ENCODE peak calls at places on chromosome 1, in ten cellular contexts. C is AG04450; X is prostate gland; F is body of pancreas; M is pancreas; T is effector memory CD4-positive, alpha-beta T cell; E is naive thymus-derived CD4-positive, alpha-beta T cell; Z is RWPE1; Q is OCI-LY7; R is right cardiac atrium. K is an unnamed sample.

GRCh38 chr1:1085911-1086841 is 12.1 kb upstream of the RNF223 start:
- DNase-seq in C (no peak), X (no peak), F (no peak), M (peak), T (no peak), E (no peak), Z (no peak), Q (no peak), R (peak), K (no peak)

GRCh38 chr1:210117198-210117597 is 115.4 kb upstream of the SERTAD4 start:
- DNase-seq in C (no peak), X (no peak), F (no peak), M (no peak), T (no peak), E (no peak), Z (no peak), Q (no peak), R (no peak), K (no peak)

GRCh38 chr1:13828454-13829151 is 128.6 kb downstream of the PRDM2 start:
- DNase-seq in C (no peak), X (no peak), F (peak), M (peak), T (no peak), E (no peak), Z (peak), Q (peak), R (no peak), K (no peak)

GRCh38 chr1:82567308-82567707 is 766.6 kb downstream of the ADGRL2 start:
- DNase-seq in C (no peak), X (no peak), F (no peak), M (no peak), T (no peak), E (no peak), Z (no peak), Q (no peak), R (no peak), K (no peak)

GRCh38 chr1:60055336-60055735 is 18.2 kb downstream of the C1orf87 start:
- DNase-seq in C (no peak), X (no peak), F (no peak), M (no peak), T (no peak), E (no peak), Z (no peak), Q (no peak), R (no peak), K (peak)

GRCh38 chr1:212554401-212554800 is 54.2 kb upstream of the ATF3 start:
- DNase-seq in C (no peak), X (no peak), F (no peak), M (no peak), T (no peak), E (no peak), Z (no peak), Q (no peak), R (no peak), K (no peak)

GRCh38 chr1:86507935-86508582 is 38.8 kb upstream of the CLCA4 start:
- DNase-seq in C (peak), X (no peak), F (no peak), M (no peak), T (no peak), E (peak), Z (no peak), Q (peak), R (no peak), K (no peak)

GRCh38 chr1:195721210-195721971 is 886.8 kb downstream of the KCNT2 start:
- DNase-seq in C (no peak), X (no peak), F (no peak), M (no peak), T (no peak), E (no peak), Z (no peak), Q (no peak), R (no peak), K (peak)

GRCh38 chr1:113677250-113678158 is 81.8 kb downstream of the PHTF1 start:
- DNase-seq in C (peak), X (no peak), F (peak), M (no peak), T (no peak), E (peak), Z (peak), Q (peak), R (no peak), K (no peak)

GRCh38 chr1:29761159-29761928 is 525.0 kb downstream of the PTPRU start:
- DNase-seq in C (no peak), X (no peak), F (no peak), M (no peak), T (no peak), E (no peak), Z (no peak), Q (no peak), R (no peak), K (no peak)

GRCh38 chr1:182337736-182338571 is 53.6 kb downstream of the GLUL start:
- DNase-seq in C (no peak), X (no peak), F (peak), M (no peak), T (no peak), E (no peak), Z (no peak), Q (no peak), R (no peak), K (no peak)

GRCh38 chr1:118973032-118973431 is 15.1 kb downstream of the TBX15 start:
- DNase-seq in C (no peak), X (no peak), F (no peak), M (no peak), T (no peak), E (no peak), Z (no peak), Q (no peak), R (no peak), K (no peak)

GRCh38 chr1:107315652-107316051 is 174.8 kb downstream of the NTNG1 start:
- DNase-seq in C (no peak), X (no peak), F (no peak), M (no peak), T (no peak), E (no peak), Z (no peak), Q (no peak), R (no peak), K (no peak)

GRCh38 chr1:3541930-3542329 is 69.4 kb downstream of the MEGF6 start:
- DNase-seq in C (no peak), X (no peak), F (no peak), M (no peak), T (no peak), E (no peak), Z (no peak), Q (no peak), R (peak), K (no peak)

GRCh38 chr1:156102634-156103511 is 11.6 kb upstream of the LMNA start:
- DNase-seq in C (no peak), X (no peak), F (no peak), M (no peak), T (no peak), E (no peak), Z (no peak), Q (no peak), R (peak), K (no peak)

GRCh38 chr1:98661544-98662353 is at the start of gene SNX7:
- DNase-seq in C (peak), X (peak), F (peak), M (peak), T (no peak), E (peak), Z (peak), Q (no peak), R (peak), K (no peak)

GRCh38 chr1:67227196-67227595 is 60.9 kb downstream of the IL23R start:
- DNase-seq in C (no peak), X (no peak), F (no peak), M (no peak), T (no peak), E (no peak), Z (peak), Q (no peak), R (no peak), K (peak)

GRCh38 chr1:88528792-88529191 is 155.3 kb upstream of the PKN2 start:
- DNase-seq in C (no peak), X (no peak), F (no peak), M (no peak), T (no peak), E (no peak), Z (no peak), Q (no peak), R (no peak), K (no peak)

GRCh38 chr1:32249831-32250525 is 1.1 kb upstream of the LCK start:
- DNase-seq in C (no peak), X (no peak), F (peak), M (peak), T (peak), E (peak), Z (peak), Q (peak), R (peak), K (no peak)

GRCh38 chr1:180930687-180931086 is 18.0 kb downstream of the KIAA1614 start:
- DNase-seq in C (no peak), X (no peak), F (no peak), M (no peak), T (no peak), E (no peak), Z (no peak), Q (no peak), R (no peak), K (no peak)

GRCh38 chr1:13617108-13617507 is 33.5 kb downstream of the PDPN start:
- DNase-seq in C (no peak), X (no peak), F (no peak), M (no peak), T (no peak), E (no peak), Z (no peak), Q (no peak), R (no peak), K (no peak)

GRCh38 chr1:200306954-200307754 is 102.7 kb downstream of the ZNF281 start:
- DNase-seq in C (no peak), X (no peak), F (peak), M (no peak), T (no peak), E (peak), Z (peak), Q (peak), R (no peak), K (no peak)

GRCh38 chr1:181175356-181175755 is 86.9 kb downstream of the IER5 start:
- DNase-seq in C (no peak), X (no peak), F (no peak), M (no peak), T (no peak), E (no peak), Z (no peak), Q (no peak), R (no peak), K (no peak)

GRCh38 chr1:98066911-98067310 is 146.1 kb upstream of the DPYD start:
- DNase-seq in C (no peak), X (no peak), F (no peak), M (no peak), T (no peak), E (no peak), Z (no peak), Q (no peak), R (no peak), K (no peak)

GRCh38 chr1:19484793-19485361 is 462 bp downstream of the CAPZB start:
- DNase-seq in C (no peak), X (no peak), F (peak), M (no peak), T (no peak), E (peak), Z (peak), Q (no peak), R (no peak), K (no peak)

GRCh38 chr1:39755965-39756659 is 15.0 kb downstream of the OXCT2 start:
- DNase-seq in C (no peak), X (no peak), F (no peak), M (no peak), T (no peak), E (no peak), Z (no peak), Q (no peak), R (no peak), K (no peak)

GRCh38 chr1:22415489-22415888 is 36.2 kb upstream of the ZBTB40 start:
- DNase-seq in C (no peak), X (no peak), F (no peak), M (no peak), T (no peak), E (no peak), Z (no peak), Q (no peak), R (no peak), K (no peak)

GRCh38 chr1:93324486-93325464 is 20.9 kb upstream of the DR1 start:
- DNase-seq in C (no peak), X (no peak), F (no peak), M (no peak), T (no peak), E (no peak), Z (peak), Q (no peak), R (no peak), K (peak)

GRCh38 chr1:54220004-54220811 is 20.2 kb downstream of the MRPL37 start:
- DNase-seq in C (no peak), X (no peak), F (peak), M (peak), T (no peak), E (no peak), Z (no peak), Q (no peak), R (peak), K (no peak)

DNA sequence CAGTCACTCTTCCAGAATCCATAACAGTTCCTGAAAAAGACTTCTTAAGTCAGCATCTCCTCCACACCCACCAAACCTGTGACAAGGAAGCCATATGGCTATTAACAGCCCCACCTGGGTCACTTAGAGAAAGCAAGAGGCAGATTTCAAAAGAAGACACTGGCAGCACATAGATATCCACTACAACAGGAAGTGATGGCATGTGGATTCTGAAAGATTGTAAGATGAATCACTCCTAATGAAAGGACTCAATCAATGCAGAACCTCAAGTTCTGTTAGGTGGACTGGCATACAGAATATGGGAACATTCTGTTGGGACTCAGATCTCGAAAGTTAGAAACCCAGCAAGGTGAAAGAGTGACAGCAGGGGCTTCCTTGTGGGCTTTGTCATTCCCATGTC is 365.9 kb downstream of the TGFB2 start:
- DNase-seq in C (no peak), X (no peak), F (no peak), M (no peak), T (no peak), E (no peak), Z (peak), Q (no peak), R (no peak), K (no peak)
- H3K27ac ChIP-seq in C (no peak), X (no peak), F (no peak), M (no peak), T (no peak), E (no peak), Z (peak), Q (no peak), R (no peak), K (peak)

GRCh38 chr1:10473145-10473765 is 926 bp upstream of the DFFA start:
- DNase-seq in C (no peak), X (no peak), F (no peak), M (no peak), T (no peak), E (no peak), Z (no peak), Q (peak), R (no peak), K (no peak)
- H3K27ac ChIP-seq in C (no peak), X (no peak), F (no peak), M (no peak), T (no peak), E (peak), Z (no peak), Q (peak), R (no peak), K (no peak)

GRCh38 chr1:36420409-36420808 is 22.7 kb upstream of the LSM10 start:
- DNase-seq in C (no peak), X (no peak), F (no peak), M (no peak), T (no peak), E (no peak), Z (no peak), Q (no peak), R (no peak), K (no peak)
- H3K27ac ChIP-seq in C (no peak), X (no peak), F (no peak), M (no peak), T (peak), E (peak), Z (no peak), Q (peak), R (no peak), K (no peak)

GRCh38 chr1:110380667-110381283 is 10.1 kb downstream of the SLC16A4 start:
- DNase-seq in C (peak), X (no peak), F (no peak), M (no peak), T (no peak), E (no peak), Z (no peak), Q (peak), R (no peak), K (no peak)

GRCh38 chr1:110387048-110387748 is 3.6 kb downstream of the SLC16A4 start:
- DNase-seq in C (no peak), X (no peak), F (no peak), M (no peak), T (no peak), E (no peak), Z (no peak), Q (no peak), R (no peak), K (no peak)

GRCh38 chr1:110383311-110383990 is 7.4 kb downstream of the SLC16A4 start:
- DNase-seq in C (no peak), X (no peak), F (no peak), M (no peak), T (no peak), E (peak), Z (no peak), Q (peak), R (no peak), K (no peak)

GRCh38 chr1:110385369-110385768 is 5.5 kb downstream of the SLC16A4 start:
- DNase-seq in C (no peak), X (no peak), F (no peak), M (no peak), T (no peak), E (no peak), Z (no peak), Q (peak), R (no peak), K (no peak)

DNA sequence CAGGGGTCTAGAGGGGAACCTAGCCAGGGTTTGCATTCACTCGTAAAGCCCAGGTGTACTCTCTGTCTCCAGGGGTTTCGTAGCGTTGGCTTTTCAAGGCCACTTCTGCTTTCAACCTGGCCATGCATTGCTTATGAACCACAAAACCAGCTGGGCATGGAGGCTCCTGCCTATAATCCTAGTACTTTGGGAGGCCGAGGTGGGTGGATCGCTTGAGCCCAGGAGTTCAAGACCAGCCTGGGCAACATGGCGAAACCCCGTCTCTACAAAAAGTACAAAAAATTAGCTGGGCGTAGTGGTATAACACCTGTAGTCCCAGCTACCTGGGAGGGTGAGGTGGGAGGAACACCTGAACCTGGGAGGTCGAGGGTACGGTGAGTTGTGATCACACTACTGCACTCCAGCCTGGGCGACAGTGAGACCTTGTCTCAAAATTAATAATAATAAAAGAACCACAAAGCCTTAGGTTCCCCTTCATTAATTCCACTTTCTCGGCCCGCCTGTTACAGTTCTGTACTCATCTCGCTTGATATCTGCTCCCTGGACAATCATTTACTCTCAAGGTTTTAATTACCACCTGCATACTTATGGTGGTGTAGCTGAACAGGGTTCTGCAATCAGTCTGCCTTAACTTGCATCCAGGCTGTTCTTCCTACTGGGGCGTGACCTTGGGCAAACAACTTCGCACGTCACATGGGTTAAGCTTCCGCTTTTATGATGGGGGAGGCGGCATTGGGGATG is 6.1 kb downstream of the SLC16A4 start:
- DNase-seq in C (no peak), X (no peak), F (no peak), M (no peak), T (no peak), E (no peak), Z (no peak), Q (peak), R (no peak), K (no peak)
- H3K27ac ChIP-seq in C (no peak), X (no peak), F (no peak), M (no peak), T (no peak), E (no peak), Z (no peak), Q (peak), R (no peak), K (no peak)

GRCh38 chr1:186483561-186483960 is 22.6 kb upstream of the PDC start:
- DNase-seq in C (no peak), X (no peak), F (no peak), M (no peak), T (no peak), E (no peak), Z (no peak), Q (no peak), R (no peak), K (no peak)

GRCh38 chr1:186486061-186486460 is 25.1 kb upstream of the PDC start:
- DNase-seq in C (no peak), X (no peak), F (no peak), M (no peak), T (no peak), E (no peak), Z (no peak), Q (no peak), R (no peak), K (no peak)

GRCh38 chr1:186482661-186483255 is 21.8 kb upstream of the PDC start:
- DNase-seq in C (peak), X (peak), F (peak), M (no peak), T (no peak), E (peak), Z (peak), Q (peak), R (peak), K (no peak)

GRCh38 chr1:186491351-186491750 is 30.4 kb upstream of the PDC start:
- DNase-seq in C (no peak), X (no peak), F (no peak), M (no peak), T (no peak), E (no peak), Z (no peak), Q (no peak), R (no peak), K (no peak)

GRCh38 chr1:186487163-186487562 is 26.2 kb upstream of the PDC start:
- DNase-seq in C (no peak), X (no peak), F (no peak), M (no peak), T (no peak), E (no peak), Z (no peak), Q (no peak), R (no peak), K (no peak)
- H3K27ac ChIP-seq in C (no peak), X (no peak), F (no peak), M (no peak), T (no peak), E (no peak), Z (no peak), Q (no peak), R (no peak), K (peak)

DNA sequence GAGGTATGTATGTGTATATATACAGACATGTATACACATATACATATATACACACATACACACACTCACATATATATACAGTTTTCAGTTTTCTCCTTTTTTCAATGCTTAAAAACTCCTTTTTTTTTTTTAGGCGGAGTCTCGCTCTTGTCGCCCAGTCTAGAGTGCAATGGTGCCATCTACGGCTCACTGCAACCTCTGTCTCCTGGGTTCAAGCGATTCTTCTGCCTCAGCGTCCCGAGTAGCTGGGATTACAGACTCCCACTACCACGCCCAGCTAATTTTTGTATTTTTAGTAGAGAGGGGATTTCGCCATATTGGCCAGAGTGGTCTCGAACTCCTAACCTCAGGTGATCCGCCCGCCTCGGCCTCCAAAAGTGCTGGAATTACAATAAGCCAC is 27.0 kb downstream of the STYXL2 start:
- DNase-seq in C (no peak), X (no peak), F (no peak), M (no peak), T (no peak), E (peak), Z (no peak), Q (no peak), R (no peak), K (no peak)
- H3K27ac ChIP-seq in C (no peak), X (no peak), F (no peak), M (no peak), T (no peak), E (no peak), Z (peak), Q (no peak), R (no peak), K (no peak)

K was measured in epithelial cell of prostate.